ENCODE peak calls at places on chromosomes 13 and 19, in seven cellular contexts. Y is thoracic aorta, V is cardiac muscle cell, P is stomach, A is Peyer's patch, G is fibroblast of lung, X is A673. E is an unnamed sample.

GRCh38 chr19:14150770-14151661 is 14.6 kb upstream of the ASF1B start:
- DNase-seq in Y (no peak), V (no peak), P (no peak), A (no peak), G (no peak), X (no peak), E (no peak)

GRCh38 chr13:93279982-93280381 is 53.4 kb downstream of the GPC6 start:
- DNase-seq in Y (no peak), V (no peak), P (no peak), A (no peak), G (no peak), X (no peak), E (no peak)

GRCh38 chr19:932647-933552 is 7.1 kb downstream of the ARID3A start:
- DNase-seq in Y (no peak), V (peak; percentile 71), P (peak; percentile 71), A (peak; percentile 76), G (peak; percentile 93), X (no peak), E (peak; percentile 71)

GRCh38 chr13:35836476-35836875 is 294.7 kb downstream of the DCLK1 start:
- DNase-seq in Y (no peak), V (no peak), P (no peak), A (no peak), G (no peak), X (no peak), E (no peak)

GRCh38 chr19:46181386-46181774 is 33.3 kb downstream of the IGFL2 start:
- DNase-seq in Y (no peak), V (no peak), P (no peak), A (no peak), G (peak; percentile 78), X (peak; percentile 35), E (no peak)

GRCh38 chr19:1407662-1408299 is 395 bp downstream of the DAZAP1 start:
- DNase-seq in Y (no peak), V (peak; percentile 77), P (no peak), A (peak; percentile 64), G (no peak), X (no peak), E (no peak)

GRCh38 chr13:41562083-41562482 is 104.7 kb downstream of the RGCC start:
- DNase-seq in Y (no peak), V (no peak), P (no peak), A (no peak), G (peak; percentile 95), X (peak; percentile 29), E (peak; percentile 41)

GRCh38 chr19:53909471-53910169 is 542 bp downstream of the CACNG7 start:
- DNase-seq in Y (no peak), V (no peak), P (no peak), A (no peak), G (no peak), X (no peak), E (no peak)

GRCh38 chr13:51223284-51224270 is 1.4 kb downstream of the FAM124A start:
- DNase-seq in Y (no peak), V (no peak), P (no peak), A (no peak), G (no peak), X (peak; percentile 17), E (no peak)

GRCh38 chr13:26929971-26930730 is 169.6 kb upstream of the GPR12 start:
- DNase-seq in Y (no peak), V (peak; percentile 85), P (peak; percentile 69), A (peak; percentile 90), G (peak; percentile 56), X (peak; percentile 83), E (no peak)

DNA sequence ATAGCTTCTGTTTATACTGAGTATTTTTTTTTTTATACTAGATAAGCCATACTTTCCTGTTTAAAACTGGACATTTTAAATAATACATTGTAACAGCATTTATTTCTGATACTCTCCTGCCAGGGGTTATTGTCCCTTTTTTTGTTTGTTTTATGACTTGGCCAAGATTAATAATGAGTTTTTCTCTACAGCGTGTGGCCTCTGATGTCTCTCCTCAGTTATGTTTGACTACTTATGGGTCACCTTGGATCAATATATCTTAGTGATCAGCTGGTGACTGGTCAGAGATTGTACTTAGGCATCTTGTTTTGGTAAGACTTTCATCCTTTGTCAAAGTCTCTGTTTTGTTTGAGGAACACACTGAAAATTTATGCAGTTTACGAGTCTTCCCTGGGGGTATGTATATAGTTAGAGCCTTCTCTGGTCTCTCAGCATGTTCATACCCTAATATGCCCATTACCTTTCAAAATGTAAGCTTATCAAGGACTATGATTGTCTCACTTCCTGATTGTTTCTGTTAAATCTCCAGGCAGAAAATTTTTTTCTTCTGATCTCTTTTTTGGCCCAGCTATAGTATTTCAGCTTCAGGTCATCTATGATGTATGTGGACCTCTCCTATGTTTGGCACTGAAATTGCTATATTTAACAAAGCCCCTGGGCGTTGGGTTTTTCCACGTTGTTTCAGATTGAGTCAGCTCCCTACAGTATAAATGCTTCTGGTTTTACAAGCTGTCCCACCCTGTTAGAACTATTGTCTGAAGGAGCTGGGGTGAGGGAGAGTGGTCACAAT is 87.9 kb downstream of the URI1 start:
- DNase-seq in Y (no peak), V (no peak), P (no peak), A (no peak), G (peak; percentile 88), X (no peak), E (no peak)
- H3K36me3 ChIP-seq in Y (no peaks in the 10 kb centered on the region), V (no peaks in the 10 kb centered on the region), P (no peaks in the 10 kb centered on the region), A (no peaks in the 10 kb centered on the region), G (no peaks in the 10 kb centered on the region), X (peaks cover 6% of the 10 kb centered on the region), E (no peaks in the 10 kb centered on the region)

GRCh38 chr13:112901951-112902651 is 66.9 kb upstream of the MCF2L start:
- DNase-seq in Y (no peak), V (no peak), P (peak; percentile 41), A (peak; percentile 41), G (no peak), X (no peak), E (peak; percentile 52)
- TF ChIP-seq CTCF in Y (no peak), V (no peak), P (no peak), A (no peak), G (no peak), X (no peak), E (no peak)

GRCh38 chr13:45402641-45403040 is 15.5 kb downstream of the SLC25A30 start:
- DNase-seq in Y (no peak), V (no peak), P (no peak), A (no peak), G (no peak), X (no peak), E (no peak)

GRCh38 chr13:45398862-45399261 is 19.3 kb downstream of the SLC25A30 start:
- DNase-seq in Y (no peak), V (no peak), P (no peak), A (peak; percentile 72), G (no peak), X (no peak), E (no peak)

GRCh38 chr13:45406421-45406820 is 11.8 kb downstream of the SLC25A30 start:
- DNase-seq in Y (no peak), V (no peak), P (no peak), A (no peak), G (no peak), X (no peak), E (no peak)

GRCh38 chr13:45401306-45401705 is 16.9 kb downstream of the SLC25A30 start:
- DNase-seq in Y (no peak), V (no peak), P (no peak), A (no peak), G (no peak), X (no peak), E (no peak)

DNA sequence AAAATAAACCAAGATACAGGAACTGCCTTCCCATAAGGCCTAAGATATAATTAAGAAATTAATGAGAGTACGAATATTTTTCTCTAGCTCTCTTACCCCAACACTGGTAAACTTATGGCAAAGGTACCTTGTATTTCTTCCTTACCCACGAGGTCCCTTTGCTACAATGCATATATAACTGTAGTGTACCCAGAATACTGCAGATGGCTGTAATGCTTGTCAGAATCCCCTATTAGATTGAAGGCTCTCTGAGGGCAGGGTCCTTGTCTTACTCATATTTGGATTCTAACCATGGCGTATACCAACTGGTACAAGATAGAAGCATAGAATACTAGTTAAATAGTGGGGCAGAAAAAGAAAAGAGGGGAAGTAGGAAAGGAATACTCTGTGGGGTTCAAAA is 15.1 kb downstream of the SLC25A30 start:
- DNase-seq in Y (no peak), V (no peak), P (no peak), A (no peak), G (no peak), X (no peak), E (no peak)
- H3K36me3 ChIP-seq in Y (peaks cover 35% of the 10 kb centered on the region), V (peaks cover 25% of the 10 kb centered on the region), P (peaks cover 29% of the 10 kb centered on the region), A (no peaks in the 10 kb centered on the region), G (peaks cover 5% of the 10 kb centered on the region), X (peaks cover 63% of the 10 kb centered on the region), E (no peaks in the 10 kb centered on the region)

GRCh38 chr13:113845055-113845454 is 18.8 kb downstream of the GAS6 start:
- DNase-seq in Y (no peak), V (no peak), P (no peak), A (peak; percentile 58), G (no peak), X (no peak), E (peak; percentile 42)

GRCh38 chr13:113848020-113848419 is 15.9 kb downstream of the GAS6 start:
- DNase-seq in Y (no peak), V (no peak), P (no peak), A (no peak), G (no peak), X (no peak), E (peak; percentile 39)

GRCh38 chr13:113843864-113844556 is 19.9 kb downstream of the GAS6 start:
- DNase-seq in Y (no peak), V (no peak), P (no peak), A (peak; percentile 41), G (no peak), X (no peak), E (no peak)

GRCh38 chr13:113846639-113847318 is 17.1 kb downstream of the GAS6 start:
- DNase-seq in Y (no peak), V (no peak), P (no peak), A (peak; percentile 45), G (no peak), X (no peak), E (peak; percentile 27)

DNA sequence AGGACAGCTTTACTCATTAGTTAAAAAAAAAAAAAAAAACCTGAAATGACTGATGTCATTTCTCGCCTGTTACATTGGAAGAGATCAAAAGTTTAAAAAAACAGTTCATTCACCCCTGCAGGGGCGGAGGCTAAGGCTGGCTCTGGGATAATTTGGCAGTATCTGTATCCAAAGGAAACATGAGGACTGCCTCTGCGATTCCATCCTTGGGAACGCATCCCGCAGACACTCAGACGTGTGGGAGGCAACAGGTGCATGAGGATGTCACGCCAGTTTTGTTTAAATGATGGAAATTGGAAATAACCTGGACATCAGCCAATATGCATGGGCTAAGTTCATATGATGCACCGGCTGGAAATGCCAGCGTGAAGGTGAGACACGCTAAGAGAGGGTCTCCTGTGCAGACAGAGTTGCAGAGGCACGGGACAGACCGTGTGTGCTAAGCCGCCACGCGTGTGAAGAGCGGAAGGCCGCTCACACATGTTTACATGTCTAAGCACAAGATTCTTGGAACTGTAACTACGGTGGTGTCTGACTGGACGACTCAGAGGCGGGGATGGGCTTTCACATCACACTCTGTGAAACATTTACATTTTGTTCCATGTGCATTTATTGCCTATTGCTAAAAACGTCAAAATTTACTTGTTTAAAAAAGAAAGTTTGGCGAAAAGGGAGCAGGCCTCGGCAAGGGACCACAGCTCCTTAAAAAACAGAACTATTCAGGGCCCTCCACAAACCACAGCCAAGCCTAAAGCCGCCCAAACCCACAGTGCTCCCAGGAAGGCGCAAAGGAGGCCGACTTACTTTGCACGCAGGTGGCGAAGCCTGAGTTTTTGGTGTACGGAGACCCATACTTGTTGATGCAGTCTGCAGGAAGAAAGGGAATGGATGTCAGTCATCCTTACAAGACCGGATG is 17.9 kb downstream of the GAS6 start:
- DNase-seq in Y (no peak), V (no peak), P (no peak), A (no peak), G (no peak), X (no peak), E (no peak)
- TF ChIP-seq CTCF in Y (no peak), V (no peak), P (no peak), A (no peak), G (no peak), X (no peak), E (no peak)

E was measured in breast epithelium.